ENCODE peak calls at places on chromosomes 12 and 14, in four cellular contexts. J is substantia nigra; S is CD8-positive, alpha-beta memory T cell; N is sigmoid colon. W is an unnamed sample.

GRCh38 chr12:52946797-52947547 is 1.9 kb upstream of the KRT18 start:
- DNase-seq in J (no peak), S (no peak), N (no peak), W (no peak)

GRCh38 chr12:108855284-108856169 is 1.9 kb downstream of the SSH1 start:
- DNase-seq in J (no peak), S (no peak), N (no peak), W (no peak)

GRCh38 chr14:92039073-92039719 is 663 bp downstream of the TRIP11 start:
- DNase-seq in J (no peak), S (peak; percentile 2), N (no peak), W (peak; percentile 82)

GRCh38 chr12:62210422-62210821 is 49.8 kb upstream of the USP15 start:
- DNase-seq in J (no peak), S (no peak), N (no peak), W (no peak)

GRCh38 chr12:88247241-88247643 is 105.1 kb downstream of the TMTC3 start:
- DNase-seq in J (no peak), S (no peak), N (no peak), W (no peak)

GRCh38 chr14:98234208-98234607 is 1037.8 kb downstream of the BCL11B start:
- DNase-seq in J (no peak), S (no peak), N (no peak), W (no peak)

GRCh38 chr14:65095633-65096205 is 6.6 kb downstream of the MAX start:
- DNase-seq in J (peak; percentile 44), S (no peak), N (peak; percentile 91), W (no peak)

GRCh38 chr14:100386121-100386520 is 63.0 kb downstream of the SLC25A47 start:
- DNase-seq in J (no peak), S (no peak), N (no peak), W (no peak)

GRCh38 chr12:30874455-30875313 is 51.9 kb upstream of the TSPAN11 start:
- DNase-seq in J (no peak), S (no peak), N (no peak), W (peak; percentile 66)

GRCh38 chr12:15634010-15634676 is 155.0 kb downstream of the EPS8 start:
- DNase-seq in J (no peak), S (no peak), N (no peak), W (no peak)

GRCh38 chr12:98217257-98217656 is 298.1 kb upstream of the TMPO start:
- DNase-seq in J (no peak), S (no peak), N (no peak), W (no peak)

GRCh38 chr14:100731846-100732765 is 5.4 kb downstream of the DLK1 start:
- DNase-seq in J (no peak), S (no peak), N (peak; percentile 52), W (peak; percentile 35)

GRCh38 chr14:61754627-61755381 is 7.4 kb upstream of the SNAPC1 start:
- DNase-seq in J (no peak), S (no peak), N (no peak), W (no peak)

GRCh38 chr14:88929656-88930436 is 105.4 kb downstream of the TTC8 start:
- DNase-seq in J (no peak), S (no peak), N (no peak), W (no peak)

GRCh38 chr14:38721822-38722431 is 381.1 kb downstream of the SEC23A start:
- DNase-seq in J (peak; percentile 42), S (no peak), N (no peak), W (no peak)
- H3K27ac ChIP-seq in J (no peak overlapping the region), S (no peak overlapping the region), N (no peak overlapping the region), W (no peak overlapping the region)

DNA sequence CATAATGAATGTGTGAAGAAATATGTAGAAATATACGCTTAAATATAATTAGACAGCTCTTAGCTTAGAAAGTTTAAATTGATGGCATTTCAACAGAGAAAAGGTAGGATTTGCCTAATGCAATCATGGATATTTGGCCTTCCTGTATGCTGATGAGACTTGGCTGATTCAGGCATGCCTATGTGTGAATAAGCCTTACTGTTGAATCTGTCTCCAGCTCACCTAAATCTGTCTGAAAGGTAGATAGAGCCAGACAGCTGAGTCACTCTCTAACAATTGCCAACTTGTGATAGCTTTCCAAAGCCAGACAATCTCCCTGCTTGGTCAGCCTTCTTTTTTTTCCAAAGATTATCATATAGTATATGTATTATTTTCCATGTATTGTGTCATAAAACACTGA is 92.8 kb upstream of the FLRT2 start:
- DNase-seq in J (no peak), S (no peak), N (no peak), W (no peak)
- H3K27ac ChIP-seq in J (no peak overlapping the region), S (no peak overlapping the region), N (no peak overlapping the region), W (no peak overlapping the region)

DNA sequence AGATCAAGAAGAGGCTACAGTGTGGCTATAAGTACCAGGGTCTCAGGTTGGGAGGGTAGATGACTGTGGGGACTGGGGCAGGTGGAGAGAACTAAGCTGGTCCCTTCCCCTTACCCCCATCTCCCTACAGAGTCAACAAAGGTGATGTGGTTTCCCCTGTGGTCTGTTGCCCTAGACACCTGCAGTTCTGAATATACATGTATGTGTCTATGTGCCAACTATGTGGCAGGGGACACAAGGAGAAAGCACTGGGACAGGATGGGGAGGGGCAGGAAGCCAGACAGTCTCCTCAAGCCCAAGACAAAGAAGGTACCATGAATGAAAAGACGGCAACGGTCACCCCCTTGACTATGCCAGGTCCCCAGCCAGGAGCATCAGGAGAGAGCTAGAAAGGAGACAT is 4.5 kb upstream of the HDAC7 start:
- DNase-seq in J (no peak), S (peak; percentile 49), N (no peak), W (no peak)
- H3K27ac ChIP-seq in J (no peak overlapping the region), S (peak overlapping the region; percentile 39), N (peak overlapping the region; percentile 99), W (peak overlapping the region; percentile 38)

GRCh38 chr14:69682607-69683263 is 71.3 kb downstream of the SUSD6 start:
- DNase-seq in J (no peak), S (no peak), N (no peak), W (no peak)

GRCh38 chr14:69685217-69685616 is 73.8 kb downstream of the SUSD6 start:
- DNase-seq in J (no peak), S (no peak), N (no peak), W (no peak)

GRCh38 chr14:69685716-69686115 is 74.3 kb downstream of the SUSD6 start:
- DNase-seq in J (peak; percentile 41), S (no peak), N (peak; percentile 91), W (peak; percentile 82)

GRCh38 chr14:69684461-69685183 is 73.2 kb downstream of the SUSD6 start:
- DNase-seq in J (peak; percentile 11), S (no peak), N (no peak), W (peak; percentile 73)

DNA sequence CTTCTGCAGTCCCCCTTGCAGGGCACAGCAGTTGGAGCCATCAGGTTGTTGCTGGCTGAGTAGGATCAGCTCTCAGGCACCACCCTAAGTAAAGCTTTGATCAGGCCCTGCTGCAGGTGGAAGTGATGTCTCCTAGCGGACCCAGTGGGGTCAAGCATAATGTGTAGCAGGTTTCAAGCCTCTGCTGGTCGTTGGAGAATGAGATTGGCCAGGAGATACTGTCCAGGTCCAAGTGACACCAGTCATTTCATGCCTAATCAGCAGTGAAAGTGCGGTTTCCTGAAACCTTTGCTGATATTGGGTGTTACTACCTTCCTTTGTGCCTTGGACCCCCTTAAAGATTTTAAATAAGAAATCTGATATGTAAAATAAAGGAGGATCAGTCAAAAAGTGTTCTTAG is 72.6 kb downstream of the SUSD6 start:
- DNase-seq in J (no peak), S (no peak), N (no peak), W (no peak)
- H3K27ac ChIP-seq in J (no peak overlapping the region), S (no peak overlapping the region), N (no peak overlapping the region), W (no peak overlapping the region)

GRCh38 chr14:52268191-52269061 is 928 bp downstream of the PTGDR start:
- DNase-seq in J (no peak), S (no peak), N (no peak), W (peak; percentile 69)
- H3K27ac ChIP-seq in J (no peak overlapping the region), S (peak overlapping the region; percentile 52), N (peak overlapping the region; percentile 5), W (no peak overlapping the region)

DNA sequence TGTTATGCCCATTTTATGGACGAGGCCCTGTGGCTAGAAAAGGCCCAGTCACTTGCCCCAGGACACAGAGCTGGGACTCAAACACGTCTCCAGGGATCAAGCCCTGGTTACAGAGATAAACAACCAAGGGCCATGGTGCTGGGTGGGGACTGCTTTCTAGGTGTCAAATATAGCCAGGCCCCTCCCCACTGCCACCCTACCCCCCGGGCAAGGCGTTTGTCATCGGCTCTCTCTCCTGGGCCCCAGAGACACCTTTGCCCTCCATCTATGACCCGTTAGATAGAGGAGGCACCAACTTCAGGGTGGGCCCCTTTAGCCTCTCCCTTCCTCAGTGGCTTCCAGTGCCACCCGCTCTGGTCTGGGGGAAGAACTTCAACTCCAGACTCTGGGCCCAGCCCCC is 18.0 kb downstream of the LTBP2 start:
- DNase-seq in J (no peak), S (no peak), N (no peak), W (no peak)
- H3K27ac ChIP-seq in J (no peak overlapping the region), S (no peak overlapping the region), N (peak overlapping the region; percentile 51), W (peak overlapping the region; percentile 27)

DNA sequence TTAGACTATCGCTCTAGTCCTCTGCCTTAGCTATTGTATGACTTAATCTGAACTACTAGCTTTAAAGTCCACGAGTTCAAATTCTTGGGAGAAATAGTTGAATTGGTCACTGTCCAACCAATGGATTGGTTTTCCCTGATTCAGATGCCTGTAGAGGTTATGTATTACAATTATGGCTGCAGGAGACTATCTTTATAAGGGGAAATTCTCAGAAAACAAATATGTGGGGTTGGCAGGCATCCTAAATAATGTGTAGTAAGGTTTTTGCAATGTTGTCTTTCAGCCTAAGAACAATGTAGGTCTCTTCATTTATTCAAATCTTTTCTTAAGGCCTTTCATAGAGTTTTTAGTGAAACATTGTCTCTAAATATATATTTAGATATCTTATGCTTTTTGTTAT is 26.9 kb downstream of the MYRFL start:
- DNase-seq in J (no peak), S (no peak), N (no peak), W (no peak)
- H3K27ac ChIP-seq in J (no peak overlapping the region), S (no peak overlapping the region), N (no peak overlapping the region), W (no peak overlapping the region)

DNA sequence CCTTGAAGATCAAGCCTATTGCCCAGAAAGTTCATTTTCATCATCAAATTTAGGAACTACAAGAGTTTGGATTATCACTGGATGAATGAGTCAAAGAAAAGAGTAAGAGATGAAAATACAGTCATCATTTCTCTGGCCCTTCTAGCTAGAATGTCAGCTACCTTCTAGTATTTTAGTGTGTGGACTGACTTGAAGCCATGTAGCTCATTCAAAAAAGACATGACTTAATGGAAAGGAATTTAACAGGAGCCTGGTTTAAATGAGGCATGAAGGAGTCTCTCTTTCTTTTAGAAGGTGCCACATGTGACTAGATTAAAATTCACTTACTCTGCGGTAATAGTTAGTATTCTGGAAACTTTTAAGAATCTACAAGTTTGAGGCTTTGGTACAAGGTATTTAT is 7.1 kb downstream of the PTHLH start:
- DNase-seq in J (no peak), S (no peak), N (no peak), W (no peak)
- H3K27ac ChIP-seq in J (no peak overlapping the region), S (no peak overlapping the region), N (no peak overlapping the region), W (no peak overlapping the region)